ENCODE peak calls at places on chromosomes 1 and 21, in seven cellular contexts. L is HL-60, I is astrocyte of the spinal cord, H is fibroblast of mammary gland, R is amniotic epithelial cell, S is EL, F is AG09319. D is an unnamed sample.

GRCh38 chr1:55474168-55474786 is 259.1 kb upstream of the USP24 start:
- DNase-seq in S (peak), I (peak), H (peak), L (no peak), R (peak), F (no peak), D (peak)

GRCh38 chr1:95023399-95024050 is 49.2 kb downstream of the ALG14 start:
- DNase-seq in S (peak), I (peak), H (peak), F (peak), R (peak), L (no peak), D (peak)

GRCh38 chr1:39987869-39988268 is 32.9 kb downstream of the MFSD2A start:
- DNase-seq in R (no peak), I (no peak), H (no peak), L (no peak), F (no peak), S (no peak), D (no peak)

GRCh38 chr1:28258628-28259251 is 578 bp upstream of the SESN2 start:
- DNase-seq in F (no peak), R (no peak), I (no peak), S (peak), L (peak), H (no peak), D (peak)

GRCh38 chr1:12437629-12438028 is 180.4 kb downstream of the DHRS3 start:
- DNase-seq in I (no peak), R (no peak), L (no peak), F (no peak), H (no peak), S (no peak), D (no peak)

GRCh38 chr1:191343816-191344215 is 814.4 kb upstream of the RGS18 start:
- DNase-seq in F (no peak), L (no peak), I (peak), R (peak), H (peak), S (peak), D (peak)

GRCh38 chr1:36115931-36116330 is 9.1 kb downstream of the COL8A2 start:
- DNase-seq in R (peak), L (no peak), S (peak), F (no peak), I (peak), H (peak), D (peak)

GRCh38 chr1:185463011-185463410 is 146.0 kb upstream of the IVNS1ABP start:
- DNase-seq in L (no peak), I (no peak), H (no peak), F (no peak), S (no peak), R (peak), D (peak)

GRCh38 chr1:89873757-89874156 is 52.9 kb downstream of the LRRC8D start:
- DNase-seq in F (peak), R (peak), S (peak), H (peak), L (no peak), I (peak), D (peak)

GRCh38 chr1:89260042-89260441 is 12.6 kb downstream of the GBP5 start:
- DNase-seq in I (no peak), H (no peak), L (no peak), S (no peak), R (no peak), F (no peak), D (no peak)

GRCh38 chr21:26506951-26507350 is 66.1 kb downstream of the CYYR1 start:
- DNase-seq in I (peak), L (no peak), S (peak), H (peak), F (no peak), R (peak), D (peak)

GRCh38 chr1:89608627-89609338 is 24.1 kb upstream of the LRRC8C start:
- DNase-seq in H (no peak), L (no peak), F (no peak), I (no peak), R (no peak), S (no peak), D (no peak)

GRCh38 chr1:171313319-171313834 is 606 bp upstream of the FMO4 start:
- DNase-seq in S (no peak), F (no peak), R (peak), L (no peak), H (no peak), I (no peak), D (no peak)

GRCh38 chr1:241413386-241413785 is 56.4 kb upstream of the RGS7 start:
- DNase-seq in L (no peak), S (peak), I (peak), H (peak), R (peak), F (peak), D (peak)

GRCh38 chr1:21051177-21051576 is 125.5 kb downstream of the EIF4G3 start:
- DNase-seq in I (no peak), L (peak), H (no peak), R (no peak), F (no peak), S (no peak), D (no peak)

GRCh38 chr1:36389960-36390359 is 4.2 kb upstream of the STK40 start:
- DNase-seq in S (no peak), F (no peak), L (no peak), H (no peak), R (no peak), I (no peak), D (no peak)

GRCh38 chr1:226973371-226973897 is 33.3 kb downstream of the COQ8A start:
- DNase-seq in H (peak), I (no peak), S (no peak), L (no peak), R (no peak), F (no peak), D (peak)

GRCh38 chr1:36161656-36162531 is 5.9 kb downstream of the MAP7D1 start:
- DNase-seq in F (no peak), I (no peak), H (peak), R (peak), L (peak), S (peak), D (peak)

GRCh38 chr1:26530540-26530897 is 958 bp downstream of the RPS6KA1 start:
- DNase-seq in R (no peak), H (no peak), I (no peak), F (no peak), L (no peak), S (no peak), D (no peak)

GRCh38 chr1:19229828-19230325 is 19.8 kb upstream of the UBR4 start:
- DNase-seq in F (no peak), H (no peak), L (no peak), R (peak), S (no peak), I (no peak), D (no peak)

GRCh38 chr1:112717263-112717662 is 2.1 kb upstream of the PPM1J start:
- DNase-seq in R (no peak), L (no peak), I (no peak), H (no peak), S (no peak), F (no peak), D (no peak)

GRCh38 chr1:43582162-43582566 is 51.5 kb downstream of the PTPRF start:
- DNase-seq in F (peak), I (peak), S (peak), H (peak), L (no peak), R (peak), D (peak)

GRCh38 chr1:84939151-84939550 is 46.1 kb upstream of the LPAR3 start:
- DNase-seq in L (no peak), H (peak), S (peak), R (no peak), I (peak), F (no peak), D (peak)

GRCh38 chr1:210541680-210542358 is 213.1 kb downstream of the HHAT start:
- DNase-seq in H (no peak), S (peak), L (no peak), F (no peak), I (peak), R (peak), D (no peak)

GRCh38 chr1:155125946-155126493 is 1.7 kb upstream of the EFNA1 start:
- DNase-seq in R (peak), S (peak), F (no peak), I (no peak), L (no peak), H (peak), D (peak)

GRCh38 chr1:39427369-39427768 is 64.1 kb upstream of the BMP8A start:
- DNase-seq in L (no peak), R (no peak), H (no peak), S (no peak), I (no peak), F (no peak), D (peak)

GRCh38 chr1:117339866-117340357 is 27.3 kb upstream of the MAN1A2 start:
- DNase-seq in F (peak), H (peak), I (no peak), R (peak), S (peak), L (peak), D (peak)

GRCh38 chr21:21675601-21676000 is 677.4 kb downstream of the NCAM2 start:
- DNase-seq in I (no peak), R (no peak), S (no peak), F (no peak), L (no peak), H (no peak), D (no peak)

D was measured in fibroblast of the aortic adventitia.